ENCODE peak calls at places on chromosomes 4 and X, in six cellular contexts. One of them, this sample, is unnamed.

GRCh38 chr4:83993774-83994173 is 457.9 kb downstream of the GPAT3 start:
- DNase-seq in central memory CD4-positive, alpha-beta T cell: no peak
- DNase-seq in bronchial epithelial cell: no peak
- DNase-seq in NCI-H1092: no peak
- DNase-seq in RKO: no peak
- DNase-seq in stimulated activated naive B cell treated with anti-CD40 and anti-IgM and Interleukin-4, amounts not matched to agents 10 μg/mL and 1 μg/mL and 100 μg/mL, for 72 hours: no peak
- DNase-seq in this sample: no peak

GRCh38 chrX:144627947-144628346 is 619.4 kb upstream of the SPANXN1 start:
- DNase-seq in stimulated activated naive B cell treated with anti-CD40 and anti-IgM and Interleukin-4, amounts not matched to agents 10 μg/mL and 1 μg/mL and 100 μg/mL, for 72 hours: no peak
- DNase-seq in RKO: no peak
- DNase-seq in central memory CD4-positive, alpha-beta T cell: no peak
- DNase-seq in bronchial epithelial cell: no peak
- DNase-seq in NCI-H1092: no peak
- DNase-seq in this sample: no peak

GRCh38 chr4:173584506-173584905 is 54.5 kb upstream of the HAND2 start:
- DNase-seq in bronchial epithelial cell: no peak
- DNase-seq in RKO: no peak
- DNase-seq in stimulated activated naive B cell treated with anti-CD40 and anti-IgM and Interleukin-4, amounts not matched to agents 10 μg/mL and 1 μg/mL and 100 μg/mL, for 72 hours: no peak
- DNase-seq in NCI-H1092: no peak
- DNase-seq in central memory CD4-positive, alpha-beta T cell: no peak
- DNase-seq in this sample: no peak

GRCh38 chrX:40266490-40267333 is 169.0 kb upstream of the BCOR start:
- DNase-seq in RKO: peak
- DNase-seq in NCI-H1092: peak
- DNase-seq in central memory CD4-positive, alpha-beta T cell: peak
- DNase-seq in stimulated activated naive B cell treated with anti-CD40 and anti-IgM and Interleukin-4, amounts not matched to agents 10 μg/mL and 1 μg/mL and 100 μg/mL, for 72 hours: peak
- DNase-seq in bronchial epithelial cell: peak
- DNase-seq in this sample: peak

GRCh38 chrX:100928660-100929613 is at the start of gene XKRX:
- DNase-seq in stimulated activated naive B cell treated with anti-CD40 and anti-IgM and Interleukin-4, amounts not matched to agents 10 μg/mL and 1 μg/mL and 100 μg/mL, for 72 hours: peak
- DNase-seq in RKO: peak
- DNase-seq in NCI-H1092: peak
- DNase-seq in central memory CD4-positive, alpha-beta T cell: peak
- DNase-seq in bronchial epithelial cell: peak
- DNase-seq in this sample: peak

GRCh38 chr4:94228488-94229216 is 21.0 kb downstream of the SMARCAD1 start:
- DNase-seq in NCI-H1092: no peak
- DNase-seq in stimulated activated naive B cell treated with anti-CD40 and anti-IgM and Interleukin-4, amounts not matched to agents 10 μg/mL and 1 μg/mL and 100 μg/mL, for 72 hours: no peak
- DNase-seq in central memory CD4-positive, alpha-beta T cell: no peak
- DNase-seq in bronchial epithelial cell: peak
- DNase-seq in RKO: no peak
- DNase-seq in this sample: no peak

GRCh38 chr4:32435320-32435719 is 1715.2 kb downstream of the PCDH7 start:
- DNase-seq in stimulated activated naive B cell treated with anti-CD40 and anti-IgM and Interleukin-4, amounts not matched to agents 10 μg/mL and 1 μg/mL and 100 μg/mL, for 72 hours: no peak
- DNase-seq in bronchial epithelial cell: no peak
- DNase-seq in RKO: no peak
- DNase-seq in central memory CD4-positive, alpha-beta T cell: no peak
- DNase-seq in NCI-H1092: no peak
- DNase-seq in this sample: no peak

GRCh38 chr4:39120418-39120817 is 58.4 kb downstream of the KLHL5 start:
- DNase-seq in RKO: no peak
- DNase-seq in central memory CD4-positive, alpha-beta T cell: no peak
- DNase-seq in NCI-H1092: no peak
- DNase-seq in stimulated activated naive B cell treated with anti-CD40 and anti-IgM and Interleukin-4, amounts not matched to agents 10 μg/mL and 1 μg/mL and 100 μg/mL, for 72 hours: no peak
- DNase-seq in bronchial epithelial cell: no peak
- DNase-seq in this sample: no peak

GRCh38 chrX:149151805-149152757 is 353.0 kb downstream of the IDS start:
- DNase-seq in stimulated activated naive B cell treated with anti-CD40 and anti-IgM and Interleukin-4, amounts not matched to agents 10 μg/mL and 1 μg/mL and 100 μg/mL, for 72 hours: no peak
- DNase-seq in RKO: no peak
- DNase-seq in bronchial epithelial cell: peak
- DNase-seq in NCI-H1092: no peak
- DNase-seq in central memory CD4-positive, alpha-beta T cell: no peak
- DNase-seq in this sample: no peak

GRCh38 chr4:140176735-140177134 is 22.8 kb upstream of the MAML3 start:
- DNase-seq in RKO: no peak
- DNase-seq in stimulated activated naive B cell treated with anti-CD40 and anti-IgM and Interleukin-4, amounts not matched to agents 10 μg/mL and 1 μg/mL and 100 μg/mL, for 72 hours: no peak
- DNase-seq in NCI-H1092: no peak
- DNase-seq in bronchial epithelial cell: peak
- DNase-seq in central memory CD4-positive, alpha-beta T cell: no peak
- DNase-seq in this sample: no peak

GRCh38 chr4:5827108-5828004 is 65.5 kb downstream of the CRMP1 start:
- DNase-seq in bronchial epithelial cell: no peak
- DNase-seq in NCI-H1092: no peak
- DNase-seq in stimulated activated naive B cell treated with anti-CD40 and anti-IgM and Interleukin-4, amounts not matched to agents 10 μg/mL and 1 μg/mL and 100 μg/mL, for 72 hours: no peak
- DNase-seq in central memory CD4-positive, alpha-beta T cell: no peak
- DNase-seq in RKO: no peak
- DNase-seq in this sample: no peak

GRCh38 chr4:145881585-145881984 is 57.0 kb downstream of the ZNF827 start:
- DNase-seq in central memory CD4-positive, alpha-beta T cell: no peak
- DNase-seq in bronchial epithelial cell: no peak
- DNase-seq in NCI-H1092: no peak
- DNase-seq in RKO: no peak
- DNase-seq in stimulated activated naive B cell treated with anti-CD40 and anti-IgM and Interleukin-4, amounts not matched to agents 10 μg/mL and 1 μg/mL and 100 μg/mL, for 72 hours: no peak
- DNase-seq in this sample: peak

GRCh38 chr4:7478665-7479064 is 43.9 kb upstream of the PSAPL1 start:
- DNase-seq in central memory CD4-positive, alpha-beta T cell: no peak
- DNase-seq in bronchial epithelial cell: no peak
- DNase-seq in stimulated activated naive B cell treated with anti-CD40 and anti-IgM and Interleukin-4, amounts not matched to agents 10 μg/mL and 1 μg/mL and 100 μg/mL, for 72 hours: no peak
- DNase-seq in RKO: no peak
- DNase-seq in NCI-H1092: no peak
- DNase-seq in this sample: no peak

GRCh38 chr4:133997440-133997839 is 204.1 kb downstream of the PABPC4L start:
- DNase-seq in NCI-H1092: no peak
- DNase-seq in central memory CD4-positive, alpha-beta T cell: no peak
- DNase-seq in stimulated activated naive B cell treated with anti-CD40 and anti-IgM and Interleukin-4, amounts not matched to agents 10 μg/mL and 1 μg/mL and 100 μg/mL, for 72 hours: no peak
- DNase-seq in bronchial epithelial cell: no peak
- DNase-seq in RKO: no peak
- DNase-seq in this sample: no peak

GRCh38 chr4:108644237-108644636 is 6.2 kb upstream of the OSTC start:
- DNase-seq in central memory CD4-positive, alpha-beta T cell: no peak
- DNase-seq in RKO: no peak
- DNase-seq in stimulated activated naive B cell treated with anti-CD40 and anti-IgM and Interleukin-4, amounts not matched to agents 10 μg/mL and 1 μg/mL and 100 μg/mL, for 72 hours: no peak
- DNase-seq in bronchial epithelial cell: no peak
- DNase-seq in NCI-H1092: no peak
- DNase-seq in this sample: no peak

GRCh38 chr4:180449395-180449956 is 1793.7 kb upstream of the TENM3 start:
- DNase-seq in RKO: peak
- DNase-seq in NCI-H1092: peak
- DNase-seq in central memory CD4-positive, alpha-beta T cell: no peak
- DNase-seq in stimulated activated naive B cell treated with anti-CD40 and anti-IgM and Interleukin-4, amounts not matched to agents 10 μg/mL and 1 μg/mL and 100 μg/mL, for 72 hours: no peak
- DNase-seq in bronchial epithelial cell: peak
- DNase-seq in this sample: peak

GRCh38 chr4:36192922-36193321 is 51.4 kb downstream of the ARAP2 start:
- DNase-seq in bronchial epithelial cell: no peak
- DNase-seq in central memory CD4-positive, alpha-beta T cell: no peak
- DNase-seq in RKO: no peak
- DNase-seq in stimulated activated naive B cell treated with anti-CD40 and anti-IgM and Interleukin-4, amounts not matched to agents 10 μg/mL and 1 μg/mL and 100 μg/mL, for 72 hours: no peak
- DNase-seq in NCI-H1092: no peak
- DNase-seq in this sample: no peak

GRCh38 chrX:39600222-39600621 is 497.5 kb downstream of the BCOR start:
- DNase-seq in RKO: no peak
- DNase-seq in bronchial epithelial cell: no peak
- DNase-seq in central memory CD4-positive, alpha-beta T cell: no peak
- DNase-seq in stimulated activated naive B cell treated with anti-CD40 and anti-IgM and Interleukin-4, amounts not matched to agents 10 μg/mL and 1 μg/mL and 100 μg/mL, for 72 hours: no peak
- DNase-seq in NCI-H1092: no peak
- DNase-seq in this sample: no peak

GRCh38 chrX:133171962-133172708 is 46.0 kb downstream of the TFDP3 start:
- DNase-seq in RKO: peak
- DNase-seq in NCI-H1092: no peak
- DNase-seq in bronchial epithelial cell: peak
- DNase-seq in stimulated activated naive B cell treated with anti-CD40 and anti-IgM and Interleukin-4, amounts not matched to agents 10 μg/mL and 1 μg/mL and 100 μg/mL, for 72 hours: no peak
- DNase-seq in central memory CD4-positive, alpha-beta T cell: no peak
- DNase-seq in this sample: peak

GRCh38 chr4:82433791-82434190 is 3.4 kb downstream of the ENOPH1 start:
- DNase-seq in stimulated activated naive B cell treated with anti-CD40 and anti-IgM and Interleukin-4, amounts not matched to agents 10 μg/mL and 1 μg/mL and 100 μg/mL, for 72 hours: no peak
- DNase-seq in bronchial epithelial cell: peak
- DNase-seq in NCI-H1092: no peak
- DNase-seq in RKO: no peak
- DNase-seq in central memory CD4-positive, alpha-beta T cell: no peak
- DNase-seq in this sample: no peak

GRCh38 chr4:98006814-98007412 is 136.4 kb downstream of the STPG2 start:
- DNase-seq in bronchial epithelial cell: no peak
- DNase-seq in RKO: no peak
- DNase-seq in NCI-H1092: no peak
- DNase-seq in stimulated activated naive B cell treated with anti-CD40 and anti-IgM and Interleukin-4, amounts not matched to agents 10 μg/mL and 1 μg/mL and 100 μg/mL, for 72 hours: no peak
- DNase-seq in central memory CD4-positive, alpha-beta T cell: no peak
- DNase-seq in this sample: no peak

GRCh38 chr4:171891038-171891437 is 77.8 kb downstream of the GALNTL6 start:
- DNase-seq in stimulated activated naive B cell treated with anti-CD40 and anti-IgM and Interleukin-4, amounts not matched to agents 10 μg/mL and 1 μg/mL and 100 μg/mL, for 72 hours: no peak
- DNase-seq in central memory CD4-positive, alpha-beta T cell: no peak
- DNase-seq in RKO: no peak
- DNase-seq in bronchial epithelial cell: no peak
- DNase-seq in NCI-H1092: no peak
- DNase-seq in this sample: no peak

GRCh38 chr4:110104661-110105060 is 93.8 kb downstream of the ELOVL6 start:
- DNase-seq in stimulated activated naive B cell treated with anti-CD40 and anti-IgM and Interleukin-4, amounts not matched to agents 10 μg/mL and 1 μg/mL and 100 μg/mL, for 72 hours: no peak
- DNase-seq in RKO: no peak
- DNase-seq in central memory CD4-positive, alpha-beta T cell: no peak
- DNase-seq in NCI-H1092: no peak
- DNase-seq in bronchial epithelial cell: no peak
- DNase-seq in this sample: no peak

GRCh38 chr4:126799471-126799870 is 833.3 kb upstream of the INTU start:
- DNase-seq in NCI-H1092: no peak
- DNase-seq in RKO: no peak
- DNase-seq in stimulated activated naive B cell treated with anti-CD40 and anti-IgM and Interleukin-4, amounts not matched to agents 10 μg/mL and 1 μg/mL and 100 μg/mL, for 72 hours: no peak
- DNase-seq in bronchial epithelial cell: no peak
- DNase-seq in central memory CD4-positive, alpha-beta T cell: no peak
- DNase-seq in this sample: no peak